ENCODE peak calls at places on chromosomes 6 and 20, in five cellular contexts. Q, M, P, Y and T are unnamed samples.
A peak's percentile ranks its signal among the peaks of the same experiment; 100 is the strongest.

GRCh38 chr20:55424968-55425367 is 580.4 kb downstream of the CBLN4 start:
- DNase-seq in Q (no peak), M (no peak), P (no peak), Y (no peak), T (no peak)

GRCh38 chr20:33604084-33604990 is 57.8 kb upstream of the C20orf144 start:
- DNase-seq in Q (no peak), M (no peak), P (no peak), Y (no peak), T (no peak)

GRCh38 chr6:2410982-2411381 is 165.6 kb upstream of the GMDS start:
- DNase-seq in Q (no peak), M (no peak), P (no peak), Y (no peak), T (no peak)

GRCh38 chr6:85449818-85450577 is at the start of gene NT5E:
- DNase-seq in Q (peak; percentile 44), M (peak; percentile 93), P (peak; percentile 67), Y (no peak), T (peak; percentile 72)

GRCh38 chr6:158031445-158032353 is 50.0 kb downstream of the SYNJ2 start:
- DNase-seq in Q (no peak), M (no peak), P (peak; percentile 97), Y (no peak), T (peak; percentile 98)

GRCh38 chr6:117167520-117168271 is 97.7 kb upstream of the VGLL2 start:
- DNase-seq in Q (no peak), M (no peak), P (no peak), Y (no peak), T (peak; percentile 84)

GRCh38 chr6:38116248-38116647 is 296.7 kb downstream of the ZFAND3 start:
- DNase-seq in Q (no peak), M (no peak), P (no peak), Y (no peak), T (no peak)

GRCh38 chr20:24273251-24273650 is 196.2 kb upstream of the SYNDIG1 start:
- DNase-seq in Q (no peak), M (no peak), P (no peak), Y (no peak), T (no peak)

GRCh38 chr6:112243861-112244415 is 10.4 kb downstream of the LAMA4 start:
- DNase-seq in Q (no peak), M (no peak), P (no peak), Y (no peak), T (no peak)

GRCh38 chr20:62043131-62043914 is 22.4 kb downstream of the TAF4 start:
- DNase-seq in Q (no peak), M (no peak), P (no peak), Y (no peak), T (no peak)

GRCh38 chr6:36997811-36998722 is 7.4 kb upstream of the FGD2 start:
- DNase-seq in Q (no peak), M (no peak), P (no peak), Y (no peak), T (no peak)

GRCh38 chr6:5511924-5512323 is 250.6 kb downstream of the FARS2 start:
- DNase-seq in Q (no peak), M (no peak), P (no peak), Y (no peak), T (peak; percentile 91)

GRCh38 chr20:884983-885952 is 30.9 kb downstream of the ANGPT4 start:
- DNase-seq in Q (no peak), M (peak; percentile 90), P (no peak), Y (no peak), T (no peak)

GRCh38 chr6:11346516-11346915 is 114.0 kb upstream of the NEDD9 start:
- DNase-seq in Q (no peak), M (no peak), P (peak; percentile 35), Y (no peak), T (no peak)

GRCh38 chr6:56890683-56891429 is 64.1 kb upstream of the BEND6 start:
- DNase-seq in Q (no peak), M (no peak), P (peak; percentile 81), Y (no peak), T (peak; percentile 85)

GRCh38 chr20:17852323-17852722 is 116.3 kb downstream of the SNX5 start:
- DNase-seq in Q (no peak), M (no peak), P (no peak), Y (no peak), T (no peak)

GRCh38 chr6:31339210-31339609 is 17.8 kb downstream of the HLA-B start:
- DNase-seq in Q (no peak), M (no peak), P (no peak), Y (no peak), T (no peak)

GRCh38 chr20:7775072-7775471 is 165.2 kb downstream of the HAO1 start:
- DNase-seq in Q (peak; percentile 7), M (no peak), P (no peak), Y (no peak), T (no peak)

GRCh38 chr20:36506253-36506652 is 35.1 kb upstream of the MYL9 start:
- DNase-seq in Q (no peak), M (no peak), P (no peak), Y (no peak), T (no peak)

GRCh38 chr20:61525781-61526431 is 273.8 kb downstream of the CDH4 start:
- DNase-seq in Q (no peak), M (peak; percentile 50), P (no peak), Y (no peak), T (no peak)

GRCh38 chr6:113927001-113927400 is 43.9 kb downstream of the HDAC2 start:
- DNase-seq in Q (no peak), M (no peak), P (no peak), Y (no peak), T (no peak)

GRCh38 chr6:150176152-150176551 is 33.3 kb downstream of the PPP1R14C start:
- DNase-seq in Q (no peak), M (no peak), P (no peak), Y (no peak), T (no peak)

GRCh38 chr6:130233332-130233731 is 10.6 kb upstream of the SAMD3 start:
- DNase-seq in Q (no peak), M (no peak), P (no peak), Y (no peak), T (no peak)

GRCh38 chr6:35017461-35018183 is 123.5 kb downstream of the TCP11 start:
- DNase-seq in Q (no peak), M (no peak), P (no peak), Y (no peak), T (no peak)

GRCh38 chr20:4684837-4685413 is 36.8 kb upstream of the PRND start:
- DNase-seq in Q (no peak), M (no peak), P (peak; percentile 4), Y (no peak), T (peak; percentile 76)

GRCh38 chr6:158567871-158568401 is 8.0 kb downstream of the TMEM181 start:
- DNase-seq in Q (no peak), M (no peak), P (no peak), Y (no peak), T (no peak)

GRCh38 chr20:17835941-17836861 is 132.4 kb downstream of the SNX5 start:
- DNase-seq in Q (no peak), M (no peak), P (no peak), Y (no peak), T (no peak)